ENCODE peak calls at places on chromosome 22, in eight cellular contexts. One of them, this sample, is unnamed. For H3K4me1, the result is how much of the 10 kb centered on the place peaks cover.

GRCh38 chr22:43876866-43877509 is 14.7 kb upstream of the SULT4A1 start:
- DNase-seq in OCI-LY7: no peak
- DNase-seq in endodermal cell: peak
- DNase-seq in suprapubic skin: no peak
- DNase-seq in A549: no peak
- DNase-seq in prostate gland: no peak
- DNase-seq in heart right ventricle: no peak
- DNase-seq in cardiac muscle cell: no peak
- DNase-seq in this sample: no peak

GRCh38 chr22:33537059-33537458 is 383.2 kb downstream of the LARGE1 start:
- DNase-seq in OCI-LY7: no peak
- DNase-seq in A549: no peak
- DNase-seq in prostate gland: no peak
- DNase-seq in suprapubic skin: no peak
- DNase-seq in endodermal cell: no peak
- DNase-seq in cardiac muscle cell: no peak
- DNase-seq in heart right ventricle: no peak
- DNase-seq in this sample: no peak

GRCh38 chr22:49540571-49541450 is 286.9 kb downstream of the BRD1 start:
- DNase-seq in A549: no peak
- DNase-seq in prostate gland: no peak
- DNase-seq in cardiac muscle cell: no peak
- DNase-seq in suprapubic skin: peak
- DNase-seq in endodermal cell: peak
- DNase-seq in OCI-LY7: no peak
- DNase-seq in heart right ventricle: no peak
- DNase-seq in this sample: no peak

GRCh38 chr22:27045103-27045940 is 387.9 kb downstream of the MIAT start:
- DNase-seq in cardiac muscle cell: peak
- DNase-seq in A549: peak
- DNase-seq in endodermal cell: no peak
- DNase-seq in prostate gland: no peak
- DNase-seq in suprapubic skin: no peak
- DNase-seq in heart right ventricle: no peak
- DNase-seq in OCI-LY7: no peak
- DNase-seq in this sample: no peak

GRCh38 chr22:49934891-49935557 is 16.6 kb downstream of the CRELD2 start:
- DNase-seq in heart right ventricle: peak
- DNase-seq in cardiac muscle cell: peak
- DNase-seq in suprapubic skin: no peak
- DNase-seq in A549: peak
- DNase-seq in prostate gland: peak
- DNase-seq in OCI-LY7: peak
- DNase-seq in endodermal cell: peak
- DNase-seq in this sample: peak

GRCh38 chr22:20881231-20881630 is 22.4 kb downstream of the SNAP29 start:
- DNase-seq in prostate gland: no peak
- DNase-seq in OCI-LY7: no peak
- DNase-seq in cardiac muscle cell: no peak
- DNase-seq in suprapubic skin: no peak
- DNase-seq in endodermal cell: no peak
- DNase-seq in A549: no peak
- DNase-seq in heart right ventricle: no peak
- DNase-seq in this sample: no peak

GRCh38 chr22:26681395-26681821 is 24.0 kb downstream of the MIAT start:
- DNase-seq in cardiac muscle cell: peak
- DNase-seq in heart right ventricle: no peak
- DNase-seq in prostate gland: no peak
- DNase-seq in endodermal cell: peak
- DNase-seq in suprapubic skin: no peak
- DNase-seq in A549: no peak
- DNase-seq in OCI-LY7: no peak
- DNase-seq in this sample: no peak

GRCh38 chr22:38412435-38413084 is 42.4 kb downstream of the KCNJ4 start:
- DNase-seq in heart right ventricle: peak
- DNase-seq in suprapubic skin: peak
- DNase-seq in endodermal cell: peak
- DNase-seq in A549: no peak
- DNase-seq in prostate gland: no peak
- DNase-seq in cardiac muscle cell: no peak
- DNase-seq in OCI-LY7: no peak
- DNase-seq in this sample: peak

GRCh38 chr22:33038131-33038772 is 19.9 kb downstream of the SYN3 start:
- DNase-seq in cardiac muscle cell: peak
- DNase-seq in OCI-LY7: no peak
- DNase-seq in suprapubic skin: peak
- DNase-seq in heart right ventricle: no peak
- DNase-seq in prostate gland: no peak
- DNase-seq in endodermal cell: peak
- DNase-seq in A549: no peak
- DNase-seq in this sample: no peak

GRCh38 chr22:41358927-41359326 is 22.8 kb upstream of the TEF start:
- DNase-seq in suprapubic skin: no peak
- DNase-seq in endodermal cell: no peak
- DNase-seq in A549: no peak
- DNase-seq in heart right ventricle: no peak
- DNase-seq in cardiac muscle cell: no peak
- DNase-seq in OCI-LY7: no peak
- DNase-seq in prostate gland: no peak
- DNase-seq in this sample: no peak

GRCh38 chr22:48779661-48780596 is 1047.7 kb downstream of the BRD1 start:
- DNase-seq in cardiac muscle cell: no peak
- DNase-seq in endodermal cell: peak
- DNase-seq in suprapubic skin: no peak
- DNase-seq in OCI-LY7: no peak
- DNase-seq in prostate gland: no peak
- DNase-seq in A549: no peak
- DNase-seq in heart right ventricle: no peak
- DNase-seq in this sample: no peak

GRCh38 chr22:24482586-24482985 is 12.5 kb upstream of the UPB1 start:
- DNase-seq in endodermal cell: no peak
- DNase-seq in suprapubic skin: no peak
- DNase-seq in cardiac muscle cell: peak
- DNase-seq in prostate gland: no peak
- DNase-seq in A549: no peak
- DNase-seq in OCI-LY7: no peak
- DNase-seq in heart right ventricle: no peak
- DNase-seq in this sample: no peak

GRCh38 chr22:49013707-49014106 is 814.0 kb downstream of the BRD1 start:
- DNase-seq in A549: no peak
- DNase-seq in endodermal cell: peak
- DNase-seq in cardiac muscle cell: no peak
- DNase-seq in prostate gland: no peak
- DNase-seq in heart right ventricle: no peak
- DNase-seq in suprapubic skin: no peak
- DNase-seq in OCI-LY7: no peak
- DNase-seq in this sample: no peak

GRCh38 chr22:50544746-50545253 is 899 bp upstream of the KLHDC7B start:
- DNase-seq in A549: no peak
- DNase-seq in heart right ventricle: no peak
- DNase-seq in prostate gland: no peak
- DNase-seq in cardiac muscle cell: no peak
- DNase-seq in endodermal cell: no peak
- DNase-seq in OCI-LY7: peak
- DNase-seq in suprapubic skin: peak
- DNase-seq in this sample: no peak

GRCh38 chr22:43169310-43170130 is 17.4 kb downstream of the TTLL12 start:
- DNase-seq in OCI-LY7: no peak
- DNase-seq in suprapubic skin: no peak
- DNase-seq in cardiac muscle cell: no peak
- DNase-seq in prostate gland: no peak
- DNase-seq in endodermal cell: no peak
- DNase-seq in A549: no peak
- DNase-seq in heart right ventricle: no peak
- DNase-seq in this sample: no peak

GRCh38 chr22:19640306-19640705 is 74.0 kb upstream of the SEPTIN5 start:
- DNase-seq in suprapubic skin: no peak
- DNase-seq in endodermal cell: peak
- DNase-seq in prostate gland: no peak
- DNase-seq in heart right ventricle: no peak
- DNase-seq in OCI-LY7: no peak
- DNase-seq in A549: no peak
- DNase-seq in cardiac muscle cell: no peak
- DNase-seq in this sample: no peak

GRCh38 chr22:24474221-24474620 is 20.9 kb upstream of the UPB1 start:
- DNase-seq in cardiac muscle cell: peak
- DNase-seq in endodermal cell: no peak
- DNase-seq in heart right ventricle: no peak
- DNase-seq in suprapubic skin: no peak
- DNase-seq in prostate gland: no peak
- DNase-seq in A549: peak
- DNase-seq in OCI-LY7: no peak
- DNase-seq in this sample: no peak

GRCh38 chr22:44311855-44312170 is 938 bp downstream of the SHISAL1 start:
- DNase-seq in suprapubic skin: no peak
- DNase-seq in OCI-LY7: no peak
- DNase-seq in prostate gland: no peak
- DNase-seq in A549: no peak
- DNase-seq in cardiac muscle cell: peak
- DNase-seq in heart right ventricle: no peak
- DNase-seq in endodermal cell: no peak
- DNase-seq in this sample: no peak

GRCh38 chr22:32473388-32473952 is 1.1 kb upstream of the FBXO7 start:
- DNase-seq in prostate gland: no peak
- DNase-seq in endodermal cell: peak
- DNase-seq in OCI-LY7: peak
- DNase-seq in cardiac muscle cell: peak
- DNase-seq in suprapubic skin: no peak
- DNase-seq in heart right ventricle: no peak
- DNase-seq in A549: peak
- DNase-seq in this sample: peak

GRCh38 chr22:28812491-28812890 is 12.1 kb upstream of the XBP1 start:
- DNase-seq in endodermal cell: no peak
- DNase-seq in heart right ventricle: no peak
- DNase-seq in cardiac muscle cell: no peak
- DNase-seq in OCI-LY7: no peak
- DNase-seq in suprapubic skin: peak
- DNase-seq in prostate gland: no peak
- DNase-seq in A549: no peak
- DNase-seq in this sample: no peak
- H3K4me1 ChIP-seq in endodermal cell: under half
- H3K4me1 ChIP-seq in heart right ventricle: under half
- H3K4me1 ChIP-seq in cardiac muscle cell: under half
- H3K4me1 ChIP-seq in OCI-LY7: under half
- H3K4me1 ChIP-seq in suprapubic skin: under half
- H3K4me1 ChIP-seq in prostate gland: under half
- H3K4me1 ChIP-seq in A549: under half
- H3K4me1 ChIP-seq in this sample: under half

GRCh38 chr22:29615705-29616104 is 12.3 kb downstream of the NF2 start:
- DNase-seq in A549: no peak
- DNase-seq in heart right ventricle: no peak
- DNase-seq in endodermal cell: no peak
- DNase-seq in cardiac muscle cell: no peak
- DNase-seq in OCI-LY7: no peak
- DNase-seq in suprapubic skin: no peak
- DNase-seq in prostate gland: no peak
- DNase-seq in this sample: no peak

GRCh38 chr22:29621761-29622526 is 18.5 kb downstream of the NF2 start:
- DNase-seq in A549: peak
- DNase-seq in prostate gland: no peak
- DNase-seq in suprapubic skin: no peak
- DNase-seq in cardiac muscle cell: peak
- DNase-seq in OCI-LY7: no peak
- DNase-seq in heart right ventricle: no peak
- DNase-seq in endodermal cell: no peak
- DNase-seq in this sample: no peak

GRCh38 chr22:29623059-29623458 is 19.6 kb downstream of the NF2 start:
- DNase-seq in OCI-LY7: no peak
- DNase-seq in suprapubic skin: no peak
- DNase-seq in A549: no peak
- DNase-seq in heart right ventricle: no peak
- DNase-seq in prostate gland: no peak
- DNase-seq in cardiac muscle cell: no peak
- DNase-seq in endodermal cell: no peak
- DNase-seq in this sample: no peak

GRCh38 chr22:29623553-29624169 is 20.2 kb downstream of the NF2 start:
- DNase-seq in heart right ventricle: no peak
- DNase-seq in endodermal cell: no peak
- DNase-seq in prostate gland: no peak
- DNase-seq in A549: no peak
- DNase-seq in cardiac muscle cell: no peak
- DNase-seq in OCI-LY7: no peak
- DNase-seq in suprapubic skin: no peak
- DNase-seq in this sample: no peak

GRCh38 chr22:29617922-29618629 is 14.6 kb downstream of the NF2 start:
- DNase-seq in OCI-LY7: no peak
- DNase-seq in cardiac muscle cell: peak
- DNase-seq in suprapubic skin: no peak
- DNase-seq in A549: no peak
- DNase-seq in endodermal cell: no peak
- DNase-seq in heart right ventricle: no peak
- DNase-seq in prostate gland: no peak
- DNase-seq in this sample: peak
- H3K4me1 ChIP-seq in OCI-LY7: under half
- H3K4me1 ChIP-seq in cardiac muscle cell: under half
- H3K4me1 ChIP-seq in suprapubic skin: under half
- H3K4me1 ChIP-seq in A549: half or more
- H3K4me1 ChIP-seq in endodermal cell: under half
- H3K4me1 ChIP-seq in heart right ventricle: under half
- H3K4me1 ChIP-seq in prostate gland: under half
- H3K4me1 ChIP-seq in this sample: under half

DNA sequence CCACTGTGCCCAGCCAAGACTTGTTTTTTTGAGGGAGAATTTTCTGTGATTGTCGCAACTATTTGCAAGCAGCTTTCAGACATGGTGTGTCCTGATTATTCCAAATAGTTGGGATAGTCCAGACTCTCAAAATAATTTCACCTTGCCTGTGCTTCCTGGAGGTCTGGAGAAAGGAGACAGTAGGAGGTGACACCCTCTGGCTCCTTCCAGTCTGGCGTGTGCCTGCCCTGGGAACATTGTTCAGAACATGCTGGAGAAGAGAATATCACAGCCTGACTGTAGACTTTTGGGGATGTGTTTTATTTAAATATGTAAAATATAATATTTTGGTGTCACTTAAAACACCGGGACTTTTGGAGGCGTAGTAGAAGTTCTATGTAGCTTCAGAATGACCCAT is 14.9 kb downstream of the ZNRF3 start:
- DNase-seq in suprapubic skin: no peak
- DNase-seq in OCI-LY7: no peak
- DNase-seq in cardiac muscle cell: no peak
- DNase-seq in prostate gland: no peak
- DNase-seq in heart right ventricle: no peak
- DNase-seq in endodermal cell: no peak
- DNase-seq in A549: no peak
- DNase-seq in this sample: no peak
- H3K4me1 ChIP-seq in suprapubic skin: under half
- H3K4me1 ChIP-seq in OCI-LY7: under half
- H3K4me1 ChIP-seq in cardiac muscle cell: under half
- H3K4me1 ChIP-seq in prostate gland: under half
- H3K4me1 ChIP-seq in heart right ventricle: under half
- H3K4me1 ChIP-seq in endodermal cell: under half
- H3K4me1 ChIP-seq in A549: under half
- H3K4me1 ChIP-seq in this sample: under half

DNA sequence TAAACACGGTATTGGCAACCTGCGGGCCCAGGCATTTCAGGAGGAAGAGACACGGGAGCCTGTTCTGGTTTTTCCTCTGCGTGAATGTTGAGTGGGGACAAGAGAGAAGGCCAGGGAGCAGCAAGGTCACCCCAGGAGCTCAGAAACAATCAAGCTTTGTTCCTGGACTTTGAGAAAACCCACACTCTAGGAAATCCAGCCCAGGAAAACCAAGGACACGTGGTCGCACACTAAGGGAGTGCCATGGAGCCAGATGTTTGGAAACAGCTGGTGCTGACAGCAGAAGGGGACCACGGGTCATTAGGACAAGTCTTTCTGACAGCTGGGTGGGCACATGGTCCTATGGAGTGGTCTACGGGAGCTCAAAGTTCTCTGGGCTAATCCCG is 44.1 kb downstream of the MYH9 start:
- DNase-seq in OCI-LY7: no peak
- DNase-seq in cardiac muscle cell: no peak
- DNase-seq in suprapubic skin: no peak
- DNase-seq in heart right ventricle: no peak
- DNase-seq in endodermal cell: no peak
- DNase-seq in prostate gland: peak
- DNase-seq in A549: no peak
- DNase-seq in this sample: no peak
- H3K4me1 ChIP-seq in OCI-LY7: under half
- H3K4me1 ChIP-seq in cardiac muscle cell: under half
- H3K4me1 ChIP-seq in suprapubic skin: half or more
- H3K4me1 ChIP-seq in heart right ventricle: half or more
- H3K4me1 ChIP-seq in endodermal cell: under half
- H3K4me1 ChIP-seq in prostate gland: under half
- H3K4me1 ChIP-seq in A549: half or more
- H3K4me1 ChIP-seq in this sample: half or more